ENCODE peak calls at places on chromosomes 7 and 10, in six cellular contexts. R, K, T, Z, E and B are unnamed samples.

GRCh38 chr7:4612939-4613841 is 68.9 kb upstream of the FOXK1 start:
- DNase-seq in R (no peak), K (peak; percentile 29), T (no peak), Z (no peak), E (no peak), B (peak; percentile 50)

GRCh38 chr10:86900955-86901354 is 56.5 kb downstream of the MMRN2 start:
- DNase-seq in R (no peak), K (peak; percentile 83), T (no peak), Z (no peak), E (peak; percentile 67), B (no peak)

GRCh38 chr10:5507649-5508131 is 8.3 kb upstream of the CALML5 start:
- DNase-seq in R (no peak), K (no peak), T (no peak), Z (no peak), E (no peak), B (no peak)

GRCh38 chr7:77348371-77348813 is 67.8 kb downstream of the GSAP start:
- DNase-seq in R (no peak), K (peak; percentile 82), T (no peak), Z (no peak), E (peak; percentile 33), B (no peak)

GRCh38 chr7:23234569-23235296 is 11.8 kb upstream of the GPNMB start:
- DNase-seq in R (no peak), K (no peak), T (no peak), Z (no peak), E (no peak), B (no peak)

GRCh38 chr10:132402781-132403241 is 5.8 kb downstream of the PWWP2B start:
- DNase-seq in R (no peak), K (no peak), T (no peak), Z (no peak), E (no peak), B (no peak)

GRCh38 chr10:132977076-132977475 is 34.7 kb upstream of the CFAP46 start:
- DNase-seq in R (no peak), K (no peak), T (no peak), Z (no peak), E (no peak), B (no peak)

GRCh38 chr10:128710795-128711183 is 584.6 kb upstream of the MKI67 start:
- DNase-seq in R (no peak), K (no peak), T (no peak), Z (no peak), E (no peak), B (no peak)

GRCh38 chr7:79453558-79454324 is at the start of gene MAGI2:
- DNase-seq in R (no peak), K (peak; percentile 84), T (peak; percentile 43), Z (no peak), E (peak; percentile 93), B (peak; percentile 66)

GRCh38 chr7:28957064-28957821 is 887 bp downstream of the TRIL start:
- DNase-seq in R (no peak), K (no peak), T (peak; percentile 40), Z (no peak), E (no peak), B (peak; percentile 70)

GRCh38 chr10:79054203-79055099 is 14.3 kb upstream of the ZMIZ1 start:
- DNase-seq in R (no peak), K (no peak), T (no peak), Z (no peak), E (no peak), B (no peak)

GRCh38 chr7:14924398-14924797 is 21.8 kb upstream of the DGKB start:
- DNase-seq in R (no peak), K (no peak), T (no peak), Z (no peak), E (no peak), B (no peak)

GRCh38 chr10:43211030-43211429 is 55.8 kb downstream of the RASGEF1A start:
- DNase-seq in R (no peak), K (peak; percentile 15), T (no peak), Z (no peak), E (no peak), B (no peak)

GRCh38 chr10:124238367-124238766 is 145.0 kb upstream of the CHST15 start:
- DNase-seq in R (no peak), K (no peak), T (no peak), Z (no peak), E (no peak), B (no peak)

GRCh38 chr7:41921453-41921912 is 218.6 kb upstream of the INHBA start:
- DNase-seq in R (peak; percentile 22), K (peak; percentile 61), T (no peak), Z (no peak), E (peak; percentile 89), B (no peak)

GRCh38 chr7:84506151-84506550 is 311.6 kb upstream of the SEMA3A start:
- DNase-seq in R (peak; percentile 58), K (peak; percentile 60), T (no peak), Z (no peak), E (peak; percentile 27), B (no peak)

GRCh38 chr7:108322899-108323298 is 133.3 kb downstream of the NRCAM start:
- DNase-seq in R (no peak), K (no peak), T (no peak), Z (no peak), E (no peak), B (no peak)

GRCh38 chr7:134685250-134685649 is 38.6 kb downstream of the BPGM start:
- DNase-seq in R (peak; percentile 43), K (peak; percentile 44), T (no peak), Z (no peak), E (peak; percentile 69), B (no peak)

GRCh38 chr10:117547301-117548153 is 5.0 kb downstream of the EMX2 start:
- DNase-seq in R (no peak), K (no peak), T (no peak), Z (no peak), E (no peak), B (peak; percentile 68)

GRCh38 chr10:77082601-77083252 is 554.9 kb downstream of the KCNMA1 start:
- DNase-seq in R (peak; percentile 8), K (peak; percentile 15), T (no peak), Z (peak; percentile 46), E (no peak), B (peak; percentile 82)

GRCh38 chr10:70885931-70886903 is 2.1 kb downstream of the PCBD1 start:
- DNase-seq in R (no peak), K (no peak), T (no peak), Z (no peak), E (no peak), B (no peak)

GRCh38 chr7:1026721-1027151 is 17.6 kb upstream of the GPR146 start:
- DNase-seq in R (no peak), K (no peak), T (no peak), Z (no peak), E (no peak), B (no peak)
- H4K91ac ChIP-seq in R (no peak overlapping the region), K (no peak overlapping the region), T (no peak overlapping the region), Z (no peak overlapping the region), E (no peak overlapping the region), B (no peak overlapping the region)

GRCh38 chr10:11870900-11871407 is 47.8 kb downstream of the PROSER2 start:
- DNase-seq in R (no peak), K (no peak), T (no peak), Z (no peak), E (no peak), B (no peak)

GRCh38 chr10:11869211-11869610 is 46.1 kb downstream of the PROSER2 start:
- DNase-seq in R (peak; percentile 80), K (no peak), T (no peak), Z (no peak), E (no peak), B (no peak)

GRCh38 chr10:11871470-11871869 is 48.3 kb downstream of the PROSER2 start:
- DNase-seq in R (peak; percentile 81), K (peak; percentile 12), T (no peak), Z (no peak), E (no peak), B (no peak)

GRCh38 chr10:11870461-11870780 is 47.3 kb downstream of the PROSER2 start:
- DNase-seq in R (no peak), K (no peak), T (no peak), Z (no peak), E (no peak), B (no peak)

DNA sequence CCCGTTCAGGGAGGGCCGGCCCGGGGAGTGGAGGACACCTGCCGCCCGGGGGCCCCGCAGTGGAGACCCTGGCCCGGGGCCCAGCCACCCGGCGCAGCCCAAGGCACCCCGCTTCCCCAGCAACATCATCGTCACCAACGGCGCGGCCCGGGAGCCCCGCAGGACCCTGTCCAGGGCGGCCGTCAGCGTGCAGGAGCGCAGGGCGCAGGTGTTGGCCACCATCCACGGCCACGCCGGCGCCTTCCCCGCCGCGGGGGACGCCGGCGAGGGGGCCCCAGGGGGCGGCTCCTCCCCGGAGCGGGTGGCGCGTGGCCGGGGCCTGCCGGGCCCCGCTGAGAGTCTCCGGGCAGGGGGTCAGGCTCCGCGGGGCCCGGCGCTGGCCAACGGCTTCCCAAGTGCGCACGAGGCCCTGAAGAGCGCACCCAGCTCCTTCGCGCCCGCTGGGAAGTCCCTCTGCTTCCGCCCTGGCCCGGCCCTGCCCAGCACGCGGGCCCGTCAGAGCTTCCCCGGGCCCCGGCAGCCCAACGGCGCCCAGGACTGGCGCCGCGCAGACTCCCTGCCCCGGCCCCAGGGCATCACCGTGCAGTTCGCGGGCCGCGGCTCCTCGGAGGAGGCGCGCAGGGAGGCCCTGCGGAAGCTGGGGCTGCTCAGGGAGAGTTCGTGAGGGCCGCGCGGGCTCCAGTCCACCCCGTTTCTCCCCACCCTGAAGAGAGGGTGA is 46.7 kb downstream of the PROSER2 start:
- DNase-seq in R (no peak), K (no peak), T (no peak), Z (no peak), E (peak; percentile 8), B (peak; percentile 55)
- H4K8ac ChIP-seq in R (peak overlapping the region; percentile 49), K (no peak overlapping the region), T (no peak overlapping the region), Z (peak overlapping the region; percentile 88), E (no peak overlapping the region), B (no peak overlapping the region)

DNA sequence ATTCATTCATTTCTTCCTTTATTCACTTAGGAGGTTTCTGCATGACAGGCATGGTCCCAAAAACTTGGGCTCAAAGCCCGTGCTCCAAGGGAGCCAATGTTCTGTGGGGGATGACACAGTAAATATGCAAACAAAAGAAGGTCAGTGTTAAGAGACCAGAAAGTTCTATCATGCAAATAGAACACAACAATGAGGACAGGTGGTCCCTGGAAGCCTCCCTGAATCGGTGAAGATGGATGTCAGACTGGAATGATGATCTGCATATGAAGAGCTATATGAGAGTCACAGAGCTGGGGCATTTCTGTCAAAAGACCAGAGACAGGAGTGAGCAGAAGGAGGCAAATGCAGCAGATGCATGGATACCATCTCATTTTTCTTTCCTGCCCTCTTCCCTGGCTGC is 129.0 kb downstream of the ABCA13 start:
- DNase-seq in R (no peak), K (no peak), T (no peak), Z (no peak), E (no peak), B (peak; percentile 56)
- H4K91ac ChIP-seq in R (no peak overlapping the region), K (no peak overlapping the region), T (no peak overlapping the region), Z (no peak overlapping the region), E (no peak overlapping the region), B (no peak overlapping the region)

GRCh38 chr10:3067045-3067858 is at the start of gene PFKP:
- DNase-seq in R (no peak), K (no peak), T (no peak), Z (no peak), E (peak; percentile 24), B (peak; percentile 61)
- H4K8ac ChIP-seq in R (peak within 1 kb of the TSS; percentile 90), K (peak within 1 kb of the TSS; percentile 74), T (no peak within 1 kb of the TSS), Z (peak within 1 kb of the TSS; percentile 73), E (peak within 1 kb of the TSS; percentile 86), B (no peak within 1 kb of the TSS)

GRCh38 chr7:82335927-82336326 is 107.7 kb downstream of the CACNA2D1 start:
- DNase-seq in R (no peak), K (peak; percentile 66), T (no peak), Z (no peak), E (no peak), B (no peak)
- H4K91ac ChIP-seq in R (no peak overlapping the region), K (no peak overlapping the region), T (no peak overlapping the region), Z (no peak overlapping the region), E (no peak overlapping the region), B (no peak overlapping the region)